ENCODE peak calls at places on chromosomes 2 and 18, in six cellular contexts. E is A549, H is mucosa of descending colon, C is tibial nerve, K is cardiac muscle cell, M is osteoblast. U is an unnamed sample.

GRCh38 chr18:50578651-50579050 is 18.8 kb downstream of the MAPK4 start:
- DNase-seq in M (no peak), H (no peak), K (no peak), C (no peak), E (peak; percentile 13), U (no peak)

GRCh38 chr2:61340242-61340641 is 130.6 kb downstream of the USP34 start:
- DNase-seq in H (no peak), M (peak; percentile 45), C (no peak), K (no peak), E (no peak), U (no peak)

GRCh38 chr2:170467568-170468422 is 247.3 kb upstream of the SP5 start:
- DNase-seq in K (no peak), E (no peak), H (no peak), M (no peak), C (no peak), U (no peak)

GRCh38 chr2:61469424-61470121 is 1.3 kb downstream of the USP34 start:
- DNase-seq in K (no peak), E (no peak), M (peak; percentile 89), H (no peak), C (no peak), U (no peak)

GRCh38 chr2:108604196-108604595 is 69.9 kb downstream of the LIMS1 start:
- DNase-seq in K (no peak), C (no peak), M (no peak), H (no peak), E (no peak), U (no peak)

GRCh38 chr18:13247506-13247905 is 28.9 kb downstream of the LDLRAD4 start:
- DNase-seq in H (no peak), K (no peak), C (no peak), M (no peak), E (no peak), U (no peak)

GRCh38 chr2:29014811-29015414 is 33.8 kb downstream of the TOGARAM2 start:
- DNase-seq in C (peak; percentile 15), H (peak; percentile 59), K (no peak), M (peak; percentile 97), E (no peak), U (no peak)

GRCh38 chr2:125086313-125087184 is 1061.5 kb downstream of the CNTNAP5 start:
- DNase-seq in K (no peak), M (no peak), H (no peak), E (no peak), C (no peak), U (no peak)

GRCh38 chr2:192286093-192286701 is 91.5 kb upstream of the TMEFF2 start:
- DNase-seq in H (no peak), K (peak; percentile 53), M (no peak), E (no peak), C (no peak), U (no peak)
- TF ChIP-seq CTCF in H (no peak), K (peak; percentile 72), M (peak; percentile 77), E (peak; percentile 52), C (no peak), U (peak; percentile 19)

DNA sequence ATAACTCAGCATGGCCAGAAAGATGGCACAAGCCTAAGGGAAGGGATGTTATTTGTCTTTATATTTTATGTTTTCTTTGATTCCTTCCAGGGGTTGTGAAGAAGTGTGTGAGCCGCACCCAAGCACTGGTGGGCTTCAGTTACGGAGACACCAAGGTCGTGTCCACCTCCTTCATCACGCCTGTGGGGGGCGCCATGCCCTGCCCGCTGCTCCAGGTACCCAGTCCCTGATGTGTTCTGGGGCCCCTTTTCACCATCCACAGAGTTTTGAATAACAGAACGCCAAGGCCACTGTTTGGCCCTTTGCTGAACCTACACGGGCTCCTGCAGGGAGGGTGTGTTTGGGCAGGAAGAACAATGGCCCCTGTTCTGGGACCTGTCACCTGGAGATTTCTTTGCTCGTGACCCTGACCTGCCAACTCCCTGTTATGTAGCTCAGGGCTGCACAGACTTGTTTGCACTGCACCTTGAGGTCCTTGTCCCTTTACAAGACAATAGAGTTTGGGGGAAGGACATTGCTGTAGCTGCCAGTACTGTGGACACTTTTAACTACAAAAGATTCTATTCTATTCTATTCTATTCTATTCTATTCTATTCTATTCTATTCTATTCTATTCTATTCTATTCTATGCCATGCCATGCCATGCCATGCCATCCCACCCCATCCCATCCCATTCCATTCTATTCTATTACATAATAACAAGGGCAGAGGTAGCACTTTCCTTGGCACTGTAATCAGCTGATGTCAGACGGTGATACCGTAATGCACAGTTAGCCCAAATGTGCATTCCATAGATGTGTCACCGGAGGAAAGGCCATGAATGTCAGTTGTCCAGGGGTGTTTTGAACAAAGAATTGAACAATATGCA is 48.2 kb upstream of the CNGA3 start:
- DNase-seq in E (no peak), M (no peak), C (no peak), H (no peak), K (no peak), U (no peak)
- TF ChIP-seq CTCF in E (no peak), M (no peak), C (no peak), H (no peak), K (no peak), U (no peak)

DNA sequence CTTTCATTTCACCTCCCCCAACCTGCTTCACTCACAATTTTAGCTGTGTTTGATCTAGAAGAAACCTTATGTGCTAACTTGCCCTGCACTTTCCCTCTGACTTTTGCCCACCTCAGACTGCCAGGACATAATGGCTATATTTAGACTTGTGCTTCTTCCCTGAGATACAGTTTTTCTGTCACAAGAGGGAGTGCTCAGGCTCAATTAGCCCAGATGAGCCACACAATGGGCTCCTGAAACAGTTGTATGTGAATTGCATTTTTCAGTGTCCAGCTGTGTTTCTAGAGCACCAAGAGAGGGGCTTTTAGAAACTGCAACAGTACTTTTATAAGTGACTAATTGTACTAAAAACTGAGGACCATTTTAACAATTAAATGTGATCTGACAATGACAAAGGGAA is 109.6 kb downstream of the FSHR start:
- DNase-seq in M (peak; percentile 35), K (peak; percentile 75), H (no peak), E (no peak), C (no peak), U (no peak)
- TF ChIP-seq CTCF in M (peak; percentile 11), K (peak; percentile 16), H (no peak), E (no peak), C (no peak), U (no peak)

GRCh38 chr2:236663267-236663666 is 93.6 kb downstream of the ACKR3 start:
- DNase-seq in C (peak; percentile 76), H (peak; percentile 51), E (no peak), M (no peak), K (no peak), U (no peak)
- TF ChIP-seq CTCF in C (no peak), H (no peak), E (no peak), M (no peak), K (no peak), U (no peak)

GRCh38 chr2:100320547-100321180 is 1.6 kb downstream of the LONRF2 start:
- DNase-seq in K (no peak), H (no peak), M (peak; percentile 76), C (no peak), E (peak; percentile 9), U (no peak)

GRCh38 chr2:100321881-100322820 is at the start of gene LONRF2:
- DNase-seq in H (peak; percentile 38), E (peak; percentile 44), M (peak; percentile 76), K (peak; percentile 41), C (no peak), U (peak; percentile 54)

GRCh38 chr2:100317634-100318033 is 4.7 kb downstream of the LONRF2 start:
- DNase-seq in C (no peak), M (no peak), K (no peak), H (no peak), E (no peak), U (no peak)

GRCh38 chr2:100321181-100321880 is 970 bp downstream of the LONRF2 start:
- DNase-seq in H (peak; percentile 58), K (peak; percentile 68), C (no peak), M (peak; percentile 80), E (peak; percentile 40), U (peak; percentile 73)
- TF ChIP-seq CTCF in H (no peak), K (peak; percentile 12), C (no peak), M (no peak), E (peak; percentile 26), U (peak; percentile 29)

DNA sequence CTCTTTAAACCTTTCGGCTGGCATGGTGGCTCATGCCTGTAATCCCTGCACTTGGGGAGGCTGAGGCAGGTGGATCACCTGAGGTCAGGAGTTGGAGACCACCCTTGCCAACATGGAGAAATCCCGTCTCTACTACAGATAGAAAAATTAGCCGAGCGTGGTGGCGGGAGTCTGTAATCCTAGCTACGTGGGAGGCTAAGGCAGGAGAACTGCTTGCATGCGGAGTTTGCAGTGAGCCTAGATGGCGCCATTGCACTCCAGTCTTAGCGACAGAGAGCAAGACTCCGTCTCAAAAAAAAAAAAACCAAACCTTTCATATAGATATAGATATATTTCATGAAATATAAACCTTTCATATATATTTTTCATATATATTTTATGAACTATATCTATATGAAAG is 864.7 kb downstream of the TRIB2 start:
- DNase-seq in M (no peak), K (peak; percentile 4), H (no peak), E (no peak), C (no peak), U (peak; percentile 43)
- TF ChIP-seq CTCF in M (no peak), K (no peak), H (no peak), E (no peak), C (no peak), U (no peak)

GRCh38 chr2:151261240-151261976 is at the start of gene RBM43:
- DNase-seq in C (peak; percentile 80), E (peak; percentile 85), K (peak; percentile 76), H (peak; percentile 85), M (peak; percentile 97), U (peak; percentile 60)
- TF ChIP-seq CTCF in C (peak; percentile 7), E (peak; percentile 14), K (peak; percentile 4), H (no peak), M (no peak), U (no peak)